ENCODE peak calls at places on chromosomes 5 and 9, in ten cellular contexts. S, J, H, I, E, M, Q, B, L and C are unnamed samples.
A peak's percentile ranks its signal among the peaks of the same experiment; 100 is the strongest.

GRCh38 chr5:24188196-24188595 is 456.6 kb downstream of the CDH10 start:
- DNase-seq in S (no peak), J (no peak), H (no peak), I (no peak), E (no peak), M (no peak), Q (no peak), B (no peak), L (no peak), C (no peak)

GRCh38 chr9:124220551-124221451 is 36.9 kb upstream of the NEK6 start:
- DNase-seq in S (peak; percentile 33), J (no peak), H (no peak), I (peak; percentile 82), E (peak; percentile 32), M (peak; percentile 49), Q (peak; percentile 31), B (no peak), L (peak; percentile 79), C (no peak)

GRCh38 chr9:81955625-81956024 is 12.3 kb downstream of the SPATA31D3 start:
- DNase-seq in S (no peak), J (no peak), H (no peak), I (no peak), E (no peak), M (no peak), Q (no peak), B (no peak), L (no peak), C (no peak)

GRCh38 chr9:33924978-33925797 is 108.2 kb downstream of the UBE2R2 start:
- DNase-seq in S (peak; percentile 70), J (no peak), H (peak; percentile 60), I (peak; percentile 67), E (peak; percentile 82), M (no peak), Q (peak; percentile 60), B (no peak), L (peak; percentile 63), C (peak; percentile 72)

GRCh38 chr9:123562844-123563346 is 206.9 kb downstream of the CRB2 start:
- DNase-seq in S (no peak), J (no peak), H (no peak), I (no peak), E (peak; percentile 24), M (no peak), Q (no peak), B (no peak), L (no peak), C (no peak)

GRCh38 chr5:176180781-176181180 is 57.4 kb upstream of the SIMC1 start:
- DNase-seq in S (no peak), J (no peak), H (no peak), I (no peak), E (peak; percentile 57), M (no peak), Q (no peak), B (no peak), L (no peak), C (peak; percentile 43)

GRCh38 chr9:131731237-131731995 is 8.5 kb downstream of the RAPGEF1 start:
- DNase-seq in S (no peak), J (no peak), H (no peak), I (no peak), E (no peak), M (no peak), Q (no peak), B (no peak), L (peak; percentile 60), C (no peak)

GRCh38 chr5:172166030-172166429 is 22.0 kb downstream of the STK10 start:
- DNase-seq in S (no peak), J (no peak), H (no peak), I (no peak), E (no peak), M (no peak), Q (no peak), B (no peak), L (no peak), C (no peak)

GRCh38 chr5:35309365-35310130 is 79.3 kb upstream of the PRLR start:
- DNase-seq in S (no peak), J (no peak), H (no peak), I (no peak), E (no peak), M (no peak), Q (no peak), B (no peak), L (no peak), C (no peak)

GRCh38 chr5:57696906-57697590 is 214.4 kb upstream of the ACTBL2 start:
- DNase-seq in S (no peak), J (no peak), H (no peak), I (no peak), E (peak; percentile 18), M (no peak), Q (no peak), B (no peak), L (no peak), C (no peak)

GRCh38 chr5:161077895-161078566 is 226.0 kb upstream of the ATP10B start:
- DNase-seq in S (no peak), J (no peak), H (no peak), I (no peak), E (no peak), M (no peak), Q (no peak), B (no peak), L (no peak), C (no peak)

GRCh38 chr5:72300590-72301339 is 19.3 kb downstream of the MRPS27 start:
- DNase-seq in S (no peak), J (no peak), H (no peak), I (no peak), E (no peak), M (no peak), Q (no peak), B (no peak), L (no peak), C (no peak)

GRCh38 chr5:170570492-170570891 is 66.7 kb downstream of the KCNIP1 start:
- DNase-seq in S (no peak), J (no peak), H (no peak), I (no peak), E (no peak), M (no peak), Q (no peak), B (no peak), L (no peak), C (no peak)

GRCh38 chr9:136187683-136188586 is 17.0 kb downstream of the LHX3 start:
- DNase-seq in S (no peak), J (no peak), H (peak; percentile 5), I (no peak), E (no peak), M (no peak), Q (peak; percentile 82), B (no peak), L (no peak), C (no peak)
- H3K27me3 ChIP-seq in S (peaks cover 97% of the 10 kb centered on the region), J (no peaks in the 10 kb centered on the region), H (peaks cover 25% of the 10 kb centered on the region), I (peaks cover 65% of the 10 kb centered on the region), E (no peaks in the 10 kb centered on the region), M (peaks cover 87% of the 10 kb centered on the region), Q (no peaks in the 10 kb centered on the region), B (peaks cover 8% of the 10 kb centered on the region), L (peaks cover 11% of the 10 kb centered on the region), C (peaks cover 17% of the 10 kb centered on the region)

DNA sequence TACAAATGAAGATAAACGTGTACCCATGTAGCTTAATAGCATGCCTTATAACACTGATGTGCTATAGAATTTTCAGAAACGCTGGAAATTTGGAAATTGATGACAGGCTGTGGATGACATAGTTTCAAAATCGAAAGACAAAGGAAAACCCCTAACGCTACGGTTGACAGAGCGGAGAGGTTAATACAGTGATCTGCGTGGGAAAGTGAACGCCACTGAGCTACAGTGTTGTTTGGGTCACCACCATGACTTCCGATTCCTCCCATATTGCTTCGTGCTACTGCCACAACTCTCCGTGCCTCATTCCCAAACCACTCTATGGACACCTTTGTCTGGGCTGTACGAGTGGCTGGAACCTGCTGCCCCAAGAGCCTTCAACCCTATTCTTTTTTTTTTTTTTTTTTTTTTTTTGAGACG is 7.3 kb downstream of the OTP start:
- DNase-seq in S (peak; percentile 21), J (no peak), H (no peak), I (no peak), E (no peak), M (no peak), Q (no peak), B (no peak), L (no peak), C (no peak)
- H3K27me3 ChIP-seq in S (peaks cover 86% of the 10 kb centered on the region), J (peaks cover 9% of the 10 kb centered on the region), H (peaks cover 87% of the 10 kb centered on the region), I (peaks cover 96% of the 10 kb centered on the region), E (peaks cover 5% of the 10 kb centered on the region), M (peaks cover 97% of the 10 kb centered on the region), Q (no peaks in the 10 kb centered on the region), B (peaks cover 58% of the 10 kb centered on the region), L (peaks cover 4% of the 10 kb centered on the region), C (peaks cover 82% of the 10 kb centered on the region)

GRCh38 chr9:127586096-127586495 is 26.0 kb upstream of the STXBP1 start:
- DNase-seq in S (no peak), J (no peak), H (no peak), I (no peak), E (no peak), M (no peak), Q (no peak), B (no peak), L (no peak), C (no peak)
- H3K27me3 ChIP-seq in S (no peaks in the 10 kb centered on the region), J (no peaks in the 10 kb centered on the region), H (no peaks in the 10 kb centered on the region), I (no peaks in the 10 kb centered on the region), E (no peaks in the 10 kb centered on the region), M (no peaks in the 10 kb centered on the region), Q (no peaks in the 10 kb centered on the region), B (no peaks in the 10 kb centered on the region), L (no peaks in the 10 kb centered on the region), C (no peaks in the 10 kb centered on the region)

GRCh38 chr9:89177021-89177400 is 1.6 kb downstream of the SHC3 start:
- DNase-seq in S (peak; percentile 61), J (no peak), H (peak; percentile 46), I (no peak), E (no peak), M (no peak), Q (no peak), B (no peak), L (no peak), C (no peak)

GRCh38 chr9:89174291-89174690 is 4.3 kb downstream of the SHC3 start:
- DNase-seq in S (no peak), J (no peak), H (no peak), I (no peak), E (no peak), M (no peak), Q (no peak), B (no peak), L (no peak), C (no peak)

GRCh38 chr9:89177401-89178161 is 1.0 kb downstream of the SHC3 start:
- DNase-seq in S (peak; percentile 70), J (no peak), H (peak; percentile 52), I (no peak), E (no peak), M (no peak), Q (peak; percentile 13), B (no peak), L (no peak), C (no peak)

GRCh38 chr9:89178162-89179120 is at the start of gene SHC3:
- DNase-seq in S (peak; percentile 70), J (no peak), H (peak; percentile 66), I (no peak), E (no peak), M (no peak), Q (peak; percentile 27), B (no peak), L (no peak), C (no peak)

GRCh38 chr9:89175739-89176360 is 2.8 kb downstream of the SHC3 start:
- DNase-seq in S (peak; percentile 73), J (no peak), H (peak; percentile 43), I (no peak), E (no peak), M (no peak), Q (no peak), B (no peak), L (no peak), C (no peak)
- H3K27me3 ChIP-seq in S (no peaks in the 10 kb centered on the region), J (no peaks in the 10 kb centered on the region), H (no peaks in the 10 kb centered on the region), I (peaks cover 32% of the 10 kb centered on the region), E (no peaks in the 10 kb centered on the region), M (peaks cover 16% of the 10 kb centered on the region), Q (peaks cover 13% of the 10 kb centered on the region), B (peaks cover 4% of the 10 kb centered on the region), L (no peaks in the 10 kb centered on the region), C (peaks cover 18% of the 10 kb centered on the region)

GRCh38 chr5:93756372-93756771 is 15.0 kb upstream of the POU5F2 start:
- DNase-seq in S (no peak), J (no peak), H (peak; percentile 8), I (no peak), E (no peak), M (no peak), Q (no peak), B (no peak), L (no peak), C (no peak)
- H3K27me3 ChIP-seq in S (no peaks in the 10 kb centered on the region), J (no peaks in the 10 kb centered on the region), H (no peaks in the 10 kb centered on the region), I (no peaks in the 10 kb centered on the region), E (no peaks in the 10 kb centered on the region), M (no peaks in the 10 kb centered on the region), Q (no peaks in the 10 kb centered on the region), B (no peaks in the 10 kb centered on the region), L (no peaks in the 10 kb centered on the region), C (no peaks in the 10 kb centered on the region)